ENCODE peak calls at places on chromosomes 4 and X, in ten cellular contexts. L is adrenal gland, P is HepG2, X is stomach, F is body of pancreas, H is breast epithelium, J is heart left ventricle, I is sigmoid colon, D is uterus, G is prostate gland. B is an unnamed sample.

GRCh38 chr4:47215759-47216158 is 184.4 kb downstream of the GABRB1 start:
- DNase-seq in D (no peak), L (no peak), J (no peak), P (no peak), G (no peak), H (no peak), X (no peak), F (no peak), I (no peak), B (no peak)

GRCh38 chr4:88010921-88011320 is 3.5 kb downstream of the PKD2 start:
- DNase-seq in D (no peak), G (no peak), F (no peak), J (no peak), P (no peak), L (no peak), I (no peak), X (no peak), H (no peak), B (no peak)

GRCh38 chr4:99264927-99265326 is 25.9 kb downstream of the ADH1A start:
- DNase-seq in X (no peak), L (no peak), I (no peak), F (no peak), G (no peak), D (no peak), H (no peak), J (no peak), P (no peak), B (no peak)

GRCh38 chrX:27463187-27463586 is at the start of gene PPP4R3C:
- DNase-seq in H (no peak), I (no peak), D (no peak), J (no peak), P (no peak), L (no peak), X (no peak), F (no peak), G (no peak), B (no peak)

GRCh38 chrX:148412006-148412405 is 88.4 kb upstream of the AFF2 start:
- DNase-seq in L (no peak), J (no peak), G (no peak), F (no peak), P (no peak), X (no peak), H (no peak), I (no peak), D (no peak), B (no peak)

GRCh38 chr4:82097504-82097903 is 276.3 kb downstream of the HNRNPD start:
- DNase-seq in L (no peak), H (no peak), X (no peak), G (no peak), J (no peak), F (no peak), I (no peak), D (no peak), P (no peak), B (no peak)

GRCh38 chr4:93183589-93183988 is 645.0 kb upstream of the ATOH1 start:
- DNase-seq in H (no peak), J (no peak), L (no peak), D (no peak), F (no peak), P (no peak), X (no peak), I (no peak), G (no peak), B (no peak)

GRCh38 chr4:75637176-75637575 is 6.8 kb upstream of the CDKL2 start:
- DNase-seq in P (no peak), X (no peak), I (no peak), D (no peak), F (no peak), J (no peak), L (no peak), H (no peak), G (no peak), B (no peak)

GRCh38 chr4:46937493-46937892 is 28.4 kb upstream of the COX7B2 start:
- DNase-seq in F (no peak), X (no peak), J (no peak), H (no peak), L (no peak), I (no peak), D (no peak), P (no peak), G (no peak), B (no peak)

GRCh38 chr4:173420324-173420752 is 21.4 kb upstream of the SCRG1 start:
- DNase-seq in G (no peak), P (peak; percentile 8), I (no peak), X (no peak), H (no peak), J (no peak), D (no peak), F (no peak), L (no peak), B (no peak)

GRCh38 chr4:128768373-128768996 is 41.0 kb upstream of the JADE1 start:
- DNase-seq in G (no peak), F (no peak), D (no peak), H (no peak), L (no peak), P (no peak), X (no peak), J (no peak), I (no peak), B (no peak)

GRCh38 chr4:37999000-37999745 is 39.0 kb downstream of the PTTG2 start:
- DNase-seq in I (no peak), L (no peak), D (no peak), J (no peak), P (no peak), G (no peak), H (no peak), X (no peak), F (no peak), B (no peak)

GRCh38 chr4:36841583-36842326 is 402.8 kb upstream of the NWD2 start:
- DNase-seq in D (no peak), G (no peak), J (no peak), F (no peak), L (peak; percentile 69), H (no peak), I (no peak), P (no peak), X (no peak), B (no peak)

GRCh38 chr4:180947421-180947820 is 1295.8 kb upstream of the TENM3 start:
- DNase-seq in P (no peak), J (no peak), X (no peak), G (no peak), I (no peak), D (no peak), L (no peak), F (no peak), H (no peak), B (no peak)

GRCh38 chrX:104310084-104310483 is 55.4 kb upstream of the ESX1 start:
- DNase-seq in F (no peak), L (no peak), D (no peak), H (no peak), I (no peak), J (no peak), X (no peak), P (no peak), G (no peak), B (no peak)
- TF ChIP-seq CTCF in F (no peak), L (no peak), D (no peak), H (no peak), I (no peak), J (no peak), X (no peak), P (peak; percentile 37), G (no peak), B (no peak)

GRCh38 chr4:2154215-2154614 is 87.7 kb downstream of the HAUS3 start:
- DNase-seq in F (no peak), I (no peak), H (no peak), G (no peak), J (no peak), X (no peak), P (no peak), D (no peak), L (no peak), B (no peak)
- TF ChIP-seq POLR2A in F (no peak), I (no peak), H (no peak), G (no peak), J (no peak), X (no peak), P (no peak), D (no peak), L (no peak), B (no peak)

GRCh38 chr4:2792711-2793577 is at the start of gene SH3BP2:
- DNase-seq in G (no peak), J (peak; percentile 92), L (peak; percentile 86), H (peak; percentile 59), X (peak; percentile 86), I (peak; percentile 88), P (peak; percentile 63), D (peak; percentile 76), F (peak; percentile 86), B (peak; percentile 81)
- H3K4me3 ChIP-seq in G (peak within 1 kb of the TSS; percentile 55), J (peak within 1 kb of the TSS; percentile 72), L (peak within 1 kb of the TSS; percentile 29), H (peak within 1 kb of the TSS; percentile 72), X (peak within 1 kb of the TSS; percentile 61), I (peak within 1 kb of the TSS; percentile 76), P (peak within 1 kb of the TSS; percentile 75), D (peak within 1 kb of the TSS; percentile 26), F (peak within 1 kb of the TSS; percentile 37), B (peak within 1 kb of the TSS; percentile 53)

GRCh38 chrX:154436290-154436596 is 711 bp upstream of the GDI1 start:
- DNase-seq in X (no peak), F (no peak), I (no peak), L (no peak), G (no peak), J (no peak), D (no peak), P (no peak), H (no peak), B (no peak)

GRCh38 chrX:154437971-154438893 is 1.3 kb downstream of the GDI1 start:
- DNase-seq in G (no peak), F (no peak), P (no peak), J (no peak), D (no peak), I (no peak), H (no peak), L (no peak), X (no peak), B (no peak)

GRCh38 chrX:154435171-154435733 is 1.7 kb upstream of the GDI1 start:
- DNase-seq in X (no peak), I (no peak), J (peak; percentile 11), P (no peak), H (no peak), L (no peak), F (no peak), D (no peak), G (no peak), B (no peak)

GRCh38 chrX:154436597-154437397 is at the start of gene GDI1:
- DNase-seq in J (peak; percentile 61), F (peak; percentile 41), P (no peak), G (no peak), I (peak; percentile 82), X (peak; percentile 43), H (no peak), L (no peak), D (peak; percentile 56), B (peak; percentile 56)

GRCh38 chrX:154437398-154437752 is 421 bp downstream of the GDI1 start:
- DNase-seq in G (no peak), D (no peak), P (no peak), I (no peak), F (no peak), X (no peak), J (no peak), H (no peak), L (no peak), B (no peak)
- TF ChIP-seq CTCF in G (no peak), D (no peak), P (no peak), I (no peak), F (no peak), X (no peak), J (no peak), H (no peak), L (no peak), B (no peak)